ENCODE peak calls at places on chromosomes 5 and 9, in ten cellular contexts. One of them, this sample, is unnamed.

GRCh38 chr9:89961616-89962341 is 357.0 kb downstream of the GADD45G start:
- DNase-seq in heart left ventricle: no peak
- DNase-seq in activated CD4-positive, CD25-positive, alpha-beta regulatory T cell treated with anti-CD3 and anti-CD28 coated beads, Interleukin-2, amount 50 U/mL, for 16 hours: no peak
- DNase-seq in HTR-8/SVneo: no peak
- DNase-seq in lower lobe of right lung: no peak
- DNase-seq in activated effector memory CD4-positive, alpha-beta T cell treated with Interleukin-2 at 50 U/mL for 16 hours: no peak
- DNase-seq in HuH-7.5: no peak
- DNase-seq in brain microvascular endothelial cell: peak
- DNase-seq in activated T-cell treated with anti-CD3 and anti-CD28 coated beads, Interleukin-2, amount 50 U/mL, for 1 hour: no peak
- DNase-seq in aorta: no peak
- DNase-seq in this sample: no peak

GRCh38 chr9:124042168-124042775 is 30.7 kb downstream of the LHX2 start:
- DNase-seq in heart left ventricle: no peak
- DNase-seq in activated CD4-positive, CD25-positive, alpha-beta regulatory T cell treated with anti-CD3 and anti-CD28 coated beads, Interleukin-2, amount 50 U/mL, for 16 hours: no peak
- DNase-seq in HTR-8/SVneo: no peak
- DNase-seq in lower lobe of right lung: no peak
- DNase-seq in activated effector memory CD4-positive, alpha-beta T cell treated with Interleukin-2 at 50 U/mL for 16 hours: no peak
- DNase-seq in HuH-7.5: no peak
- DNase-seq in brain microvascular endothelial cell: no peak
- DNase-seq in activated T-cell treated with anti-CD3 and anti-CD28 coated beads, Interleukin-2, amount 50 U/mL, for 1 hour: no peak
- DNase-seq in aorta: peak
- DNase-seq in this sample: no peak

GRCh38 chr5:79845448-79846197 is 145.4 kb downstream of the MTX3 start:
- DNase-seq in heart left ventricle: peak
- DNase-seq in activated CD4-positive, CD25-positive, alpha-beta regulatory T cell treated with anti-CD3 and anti-CD28 coated beads, Interleukin-2, amount 50 U/mL, for 16 hours: no peak
- DNase-seq in HTR-8/SVneo: no peak
- DNase-seq in lower lobe of right lung: no peak
- DNase-seq in activated effector memory CD4-positive, alpha-beta T cell treated with Interleukin-2 at 50 U/mL for 16 hours: no peak
- DNase-seq in HuH-7.5: no peak
- DNase-seq in brain microvascular endothelial cell: peak
- DNase-seq in activated T-cell treated with anti-CD3 and anti-CD28 coated beads, Interleukin-2, amount 50 U/mL, for 1 hour: no peak
- DNase-seq in aorta: no peak
- DNase-seq in this sample: no peak

GRCh38 chr9:129679537-129679936 is 14.1 kb downstream of the PRRX2 start:
- DNase-seq in heart left ventricle: no peak
- DNase-seq in activated CD4-positive, CD25-positive, alpha-beta regulatory T cell treated with anti-CD3 and anti-CD28 coated beads, Interleukin-2, amount 50 U/mL, for 16 hours: no peak
- DNase-seq in HTR-8/SVneo: no peak
- DNase-seq in lower lobe of right lung: no peak
- DNase-seq in activated effector memory CD4-positive, alpha-beta T cell treated with Interleukin-2 at 50 U/mL for 16 hours: no peak
- DNase-seq in HuH-7.5: no peak
- DNase-seq in brain microvascular endothelial cell: no peak
- DNase-seq in activated T-cell treated with anti-CD3 and anti-CD28 coated beads, Interleukin-2, amount 50 U/mL, for 1 hour: no peak
- DNase-seq in aorta: no peak
- DNase-seq in this sample: no peak

GRCh38 chr5:146395233-146395632 is 51.9 kb upstream of the TCERG1 start:
- DNase-seq in heart left ventricle: no peak
- DNase-seq in activated CD4-positive, CD25-positive, alpha-beta regulatory T cell treated with anti-CD3 and anti-CD28 coated beads, Interleukin-2, amount 50 U/mL, for 16 hours: no peak
- DNase-seq in HTR-8/SVneo: no peak
- DNase-seq in lower lobe of right lung: no peak
- DNase-seq in activated effector memory CD4-positive, alpha-beta T cell treated with Interleukin-2 at 50 U/mL for 16 hours: no peak
- DNase-seq in HuH-7.5: no peak
- DNase-seq in brain microvascular endothelial cell: no peak
- DNase-seq in activated T-cell treated with anti-CD3 and anti-CD28 coated beads, Interleukin-2, amount 50 U/mL, for 1 hour: no peak
- DNase-seq in aorta: no peak
- DNase-seq in this sample: peak

GRCh38 chr5:3011764-3012017 is 260.2 kb upstream of the IRX2 start:
- DNase-seq in heart left ventricle: no peak
- DNase-seq in activated CD4-positive, CD25-positive, alpha-beta regulatory T cell treated with anti-CD3 and anti-CD28 coated beads, Interleukin-2, amount 50 U/mL, for 16 hours: no peak
- DNase-seq in HTR-8/SVneo: no peak
- DNase-seq in lower lobe of right lung: no peak
- DNase-seq in activated effector memory CD4-positive, alpha-beta T cell treated with Interleukin-2 at 50 U/mL for 16 hours: no peak
- DNase-seq in HuH-7.5: no peak
- DNase-seq in brain microvascular endothelial cell: no peak
- DNase-seq in activated T-cell treated with anti-CD3 and anti-CD28 coated beads, Interleukin-2, amount 50 U/mL, for 1 hour: no peak
- DNase-seq in aorta: no peak
- DNase-seq in this sample: no peak

GRCh38 chr9:114156658-114157421 is 1.5 kb downstream of the COL27A1 start:
- DNase-seq in heart left ventricle: peak
- DNase-seq in activated CD4-positive, CD25-positive, alpha-beta regulatory T cell treated with anti-CD3 and anti-CD28 coated beads, Interleukin-2, amount 50 U/mL, for 16 hours: no peak
- DNase-seq in HTR-8/SVneo: peak
- DNase-seq in lower lobe of right lung: peak
- DNase-seq in activated effector memory CD4-positive, alpha-beta T cell treated with Interleukin-2 at 50 U/mL for 16 hours: no peak
- DNase-seq in HuH-7.5: peak
- DNase-seq in brain microvascular endothelial cell: peak
- DNase-seq in activated T-cell treated with anti-CD3 and anti-CD28 coated beads, Interleukin-2, amount 50 U/mL, for 1 hour: peak
- DNase-seq in aorta: peak
- DNase-seq in this sample: peak

GRCh38 chr5:56900858-56901578 is 8.4 kb upstream of the SETD9 start:
- DNase-seq in heart left ventricle: no peak
- DNase-seq in activated CD4-positive, CD25-positive, alpha-beta regulatory T cell treated with anti-CD3 and anti-CD28 coated beads, Interleukin-2, amount 50 U/mL, for 16 hours: no peak
- DNase-seq in HTR-8/SVneo: peak
- DNase-seq in lower lobe of right lung: no peak
- DNase-seq in activated effector memory CD4-positive, alpha-beta T cell treated with Interleukin-2 at 50 U/mL for 16 hours: peak
- DNase-seq in HuH-7.5: no peak
- DNase-seq in brain microvascular endothelial cell: peak
- DNase-seq in activated T-cell treated with anti-CD3 and anti-CD28 coated beads, Interleukin-2, amount 50 U/mL, for 1 hour: no peak
- DNase-seq in aorta: no peak
- DNase-seq in this sample: peak

GRCh38 chr5:8813180-8813579 is 732.7 kb downstream of the SEMA5A start:
- DNase-seq in heart left ventricle: no peak
- DNase-seq in activated CD4-positive, CD25-positive, alpha-beta regulatory T cell treated with anti-CD3 and anti-CD28 coated beads, Interleukin-2, amount 50 U/mL, for 16 hours: no peak
- DNase-seq in HTR-8/SVneo: no peak
- DNase-seq in lower lobe of right lung: no peak
- DNase-seq in activated effector memory CD4-positive, alpha-beta T cell treated with Interleukin-2 at 50 U/mL for 16 hours: no peak
- DNase-seq in HuH-7.5: no peak
- DNase-seq in brain microvascular endothelial cell: no peak
- DNase-seq in activated T-cell treated with anti-CD3 and anti-CD28 coated beads, Interleukin-2, amount 50 U/mL, for 1 hour: no peak
- DNase-seq in aorta: no peak
- DNase-seq in this sample: no peak

GRCh38 chr5:136749016-136749415 is 383.7 kb upstream of the TRPC7 start:
- DNase-seq in heart left ventricle: no peak
- DNase-seq in activated CD4-positive, CD25-positive, alpha-beta regulatory T cell treated with anti-CD3 and anti-CD28 coated beads, Interleukin-2, amount 50 U/mL, for 16 hours: no peak
- DNase-seq in HTR-8/SVneo: no peak
- DNase-seq in lower lobe of right lung: no peak
- DNase-seq in activated effector memory CD4-positive, alpha-beta T cell treated with Interleukin-2 at 50 U/mL for 16 hours: no peak
- DNase-seq in HuH-7.5: no peak
- DNase-seq in brain microvascular endothelial cell: peak
- DNase-seq in activated T-cell treated with anti-CD3 and anti-CD28 coated beads, Interleukin-2, amount 50 U/mL, for 1 hour: no peak
- DNase-seq in aorta: no peak
- DNase-seq in this sample: no peak

GRCh38 chr5:75020016-75020656 is 32.2 kb downstream of the GCNT4 start:
- DNase-seq in heart left ventricle: no peak
- DNase-seq in activated CD4-positive, CD25-positive, alpha-beta regulatory T cell treated with anti-CD3 and anti-CD28 coated beads, Interleukin-2, amount 50 U/mL, for 16 hours: no peak
- DNase-seq in HTR-8/SVneo: no peak
- DNase-seq in lower lobe of right lung: no peak
- DNase-seq in activated effector memory CD4-positive, alpha-beta T cell treated with Interleukin-2 at 50 U/mL for 16 hours: no peak
- DNase-seq in HuH-7.5: no peak
- DNase-seq in brain microvascular endothelial cell: no peak
- DNase-seq in activated T-cell treated with anti-CD3 and anti-CD28 coated beads, Interleukin-2, amount 50 U/mL, for 1 hour: no peak
- DNase-seq in aorta: no peak
- DNase-seq in this sample: no peak

GRCh38 chr9:128155736-128156500 is 4.1 kb upstream of the BBLN start:
- DNase-seq in heart left ventricle: no peak
- DNase-seq in activated CD4-positive, CD25-positive, alpha-beta regulatory T cell treated with anti-CD3 and anti-CD28 coated beads, Interleukin-2, amount 50 U/mL, for 16 hours: no peak
- DNase-seq in HTR-8/SVneo: no peak
- DNase-seq in lower lobe of right lung: peak
- DNase-seq in activated effector memory CD4-positive, alpha-beta T cell treated with Interleukin-2 at 50 U/mL for 16 hours: no peak
- DNase-seq in HuH-7.5: no peak
- DNase-seq in brain microvascular endothelial cell: no peak
- DNase-seq in activated T-cell treated with anti-CD3 and anti-CD28 coated beads, Interleukin-2, amount 50 U/mL, for 1 hour: no peak
- DNase-seq in aorta: peak
- DNase-seq in this sample: no peak

GRCh38 chr5:73180561-73180960 is 7.6 kb downstream of the TMEM174 start:
- DNase-seq in heart left ventricle: no peak
- DNase-seq in activated CD4-positive, CD25-positive, alpha-beta regulatory T cell treated with anti-CD3 and anti-CD28 coated beads, Interleukin-2, amount 50 U/mL, for 16 hours: no peak
- DNase-seq in HTR-8/SVneo: no peak
- DNase-seq in lower lobe of right lung: no peak
- DNase-seq in activated effector memory CD4-positive, alpha-beta T cell treated with Interleukin-2 at 50 U/mL for 16 hours: no peak
- DNase-seq in HuH-7.5: no peak
- DNase-seq in brain microvascular endothelial cell: peak
- DNase-seq in activated T-cell treated with anti-CD3 and anti-CD28 coated beads, Interleukin-2, amount 50 U/mL, for 1 hour: no peak
- DNase-seq in aorta: no peak
- DNase-seq in this sample: no peak

GRCh38 chr5:76715734-76716455 is at the start of gene F2R:
- DNase-seq in heart left ventricle: peak
- DNase-seq in activated CD4-positive, CD25-positive, alpha-beta regulatory T cell treated with anti-CD3 and anti-CD28 coated beads, Interleukin-2, amount 50 U/mL, for 16 hours: no peak
- DNase-seq in HTR-8/SVneo: peak
- DNase-seq in lower lobe of right lung: peak
- DNase-seq in activated effector memory CD4-positive, alpha-beta T cell treated with Interleukin-2 at 50 U/mL for 16 hours: peak
- DNase-seq in HuH-7.5: peak
- DNase-seq in brain microvascular endothelial cell: peak
- DNase-seq in activated T-cell treated with anti-CD3 and anti-CD28 coated beads, Interleukin-2, amount 50 U/mL, for 1 hour: peak
- DNase-seq in aorta: peak
- DNase-seq in this sample: peak

GRCh38 chr5:1163879-1164278 is 37.5 kb upstream of the SLC6A19 start:
- DNase-seq in heart left ventricle: no peak
- DNase-seq in activated CD4-positive, CD25-positive, alpha-beta regulatory T cell treated with anti-CD3 and anti-CD28 coated beads, Interleukin-2, amount 50 U/mL, for 16 hours: no peak
- DNase-seq in HTR-8/SVneo: no peak
- DNase-seq in lower lobe of right lung: no peak
- DNase-seq in activated effector memory CD4-positive, alpha-beta T cell treated with Interleukin-2 at 50 U/mL for 16 hours: no peak
- DNase-seq in HuH-7.5: no peak
- DNase-seq in brain microvascular endothelial cell: no peak
- DNase-seq in activated T-cell treated with anti-CD3 and anti-CD28 coated beads, Interleukin-2, amount 50 U/mL, for 1 hour: no peak
- DNase-seq in aorta: no peak
- DNase-seq in this sample: no peak

This sample was measured in A673.